ENCODE peak calls at places on chromosomes 11 and 22, in eight cellular contexts. B is thoracic aorta, Q is nephron progenitor cell, C is neural crest cell, Y is NB4, Z is Calu3, A is MM.1S, M is prostate gland. D is an unnamed sample.

GRCh38 chr11:11313426-11313825 is 39.6 kb downstream of the CSNK2A3 start:
- DNase-seq in B (no peak), Q (no peak), C (no peak), Y (peak), Z (peak), A (no peak), M (no peak), D (no peak)

GRCh38 chr11:71153005-71153395 is 99.4 kb downstream of the SHANK2 start:
- DNase-seq in B (no peak), Q (peak), C (no peak), Y (peak), Z (peak), A (no peak), M (no peak), D (no peak)

GRCh38 chr11:22133785-22134184 is 59.1 kb upstream of the ANO5 start:
- DNase-seq in B (no peak), Q (no peak), C (no peak), Y (no peak), Z (no peak), A (no peak), M (no peak), D (no peak)

GRCh38 chr22:23520875-23521441 is 59.1 kb downstream of the IGLL1 start:
- DNase-seq in B (no peak), Q (peak), C (peak), Y (no peak), Z (no peak), A (no peak), M (no peak), D (no peak)

GRCh38 chr22:31846161-31847115 is 92.6 kb downstream of the DEPDC5 start:
- DNase-seq in B (no peak), Q (no peak), C (peak), Y (peak), Z (peak), A (no peak), M (no peak), D (no peak)

GRCh38 chr11:74754507-74755255 is 6.0 kb downstream of the RNF169 start:
- DNase-seq in B (no peak), Q (no peak), C (no peak), Y (no peak), Z (peak), A (no peak), M (no peak), D (no peak)

GRCh38 chr11:11973361-11973800 is 35.0 kb downstream of the DKK3 start:
- DNase-seq in B (peak), Q (no peak), C (no peak), Y (no peak), Z (no peak), A (no peak), M (peak), D (no peak)

GRCh38 chr11:99160447-99160846 is 139.7 kb downstream of the CNTN5 start:
- DNase-seq in B (no peak), Q (no peak), C (no peak), Y (no peak), Z (no peak), A (peak), M (no peak), D (no peak)

GRCh38 chr11:16778286-16778685 is 39.8 kb downstream of the C11orf58 start:
- DNase-seq in B (no peak), Q (no peak), C (no peak), Y (no peak), Z (no peak), A (no peak), M (no peak), D (no peak)

GRCh38 chr11:118511576-118511975 is 15.7 kb upstream of the TTC36 start:
- DNase-seq in B (no peak), Q (no peak), C (no peak), Y (no peak), Z (no peak), A (no peak), M (no peak), D (no peak)

GRCh38 chr22:17717708-17718107 is 56.6 kb downstream of the BID start:
- DNase-seq in B (no peak), Q (no peak), C (no peak), Y (no peak), Z (no peak), A (no peak), M (no peak), D (no peak)

GRCh38 chr11:975824-976223 is 50.2 kb downstream of the AP2A2 start:
- DNase-seq in B (no peak), Q (peak), C (peak), Y (peak), Z (no peak), A (no peak), M (no peak), D (peak)

GRCh38 chr22:48489551-48490512 is 1337.8 kb downstream of the BRD1 start:
- DNase-seq in B (no peak), Q (peak), C (peak), Y (no peak), Z (no peak), A (peak), M (no peak), D (peak)

GRCh38 chr11:111472228-111472627 is 40.0 kb downstream of the BTG4 start:
- DNase-seq in B (no peak), Q (no peak), C (no peak), Y (no peak), Z (no peak), A (no peak), M (no peak), D (no peak)

GRCh38 chr11:115298613-115299012 is 205.6 kb downstream of the CADM1 start:
- DNase-seq in B (no peak), Q (no peak), C (no peak), Y (no peak), Z (no peak), A (no peak), M (no peak), D (no peak)

GRCh38 chr11:118175031-118175531 is 1.4 kb downstream of the SCN2B start:
- DNase-seq in B (no peak), Q (no peak), C (no peak), Y (no peak), Z (no peak), A (no peak), M (peak), D (no peak)

GRCh38 chr11:73376168-73376802 is at the start of gene RELT:
- DNase-seq in B (peak), Q (peak), C (peak), Y (peak), Z (peak), A (peak), M (peak), D (peak)

GRCh38 chr11:130513132-130513531 is 64.7 kb downstream of the ADAMTS15 start:
- DNase-seq in B (no peak), Q (no peak), C (no peak), Y (peak), Z (no peak), A (no peak), M (peak), D (no peak)

GRCh38 chr11:123286761-123287160 is 91.7 kb upstream of the CLMP start:
- DNase-seq in B (no peak), Q (no peak), C (no peak), Y (no peak), Z (no peak), A (no peak), M (no peak), D (no peak)

GRCh38 chr11:83625336-83625735 is 339.2 kb upstream of the CCDC90B start:
- DNase-seq in B (no peak), Q (no peak), C (no peak), Y (no peak), Z (no peak), A (no peak), M (no peak), D (no peak)

GRCh38 chr11:98234698-98235097 is 786.1 kb upstream of the CNTN5 start:
- DNase-seq in B (no peak), Q (no peak), C (no peak), Y (no peak), Z (no peak), A (no peak), M (no peak), D (no peak)

GRCh38 chr11:126465573-126466287 is 110.2 kb downstream of the ST3GAL4 start:
- DNase-seq in B (no peak), Q (no peak), C (no peak), Y (no peak), Z (no peak), A (peak), M (no peak), D (no peak)

GRCh38 chr11:63505857-63506528 is at the start of gene LGALS12:
- DNase-seq in B (no peak), Q (no peak), C (no peak), Y (peak), Z (no peak), A (no peak), M (no peak), D (no peak)

GRCh38 chr11:116426761-116427160 is 346.0 kb downstream of the BUD13 start:
- DNase-seq in B (no peak), Q (no peak), C (no peak), Y (no peak), Z (no peak), A (no peak), M (no peak), D (no peak)

GRCh38 chr11:44860967-44861828 is 89.5 kb downstream of the TP53I11 start:
- DNase-seq in B (no peak), Q (no peak), C (no peak), Y (no peak), Z (no peak), A (no peak), M (no peak), D (no peak)

GRCh38 chr11:75531325-75531724 is 5.6 kb upstream of the GDPD5 start:
- DNase-seq in B (no peak), Q (no peak), C (no peak), Y (no peak), Z (no peak), A (no peak), M (no peak), D (no peak)

GRCh38 chr11:69588270-69588669 is 52.7 kb upstream of the CCND1 start:
- DNase-seq in B (no peak), Q (no peak), C (no peak), Y (no peak), Z (peak), A (no peak), M (no peak), D (no peak)
- TF ChIP-seq CTCF in B (no peak), Q (no peak), C (no peak), Y (no peak), Z (no peak), A (no peak), M (no peak), D (no peak)

GRCh38 chr11:65060913-65061408 is 2.6 kb upstream of the NAALADL1 start:
- DNase-seq in B (no peak), Q (no peak), C (no peak), Y (peak), Z (no peak), A (no peak), M (no peak), D (peak)
- TF ChIP-seq CTCF in B (no peak), Q (peak), C (peak), Y (no peak), Z (no peak), A (peak), M (no peak), D (peak)

GRCh38 chr22:37018815-37019308 is 385 bp downstream of the TST start:
- DNase-seq in B (no peak), Q (peak), C (peak), Y (peak), Z (peak), A (no peak), M (peak), D (peak)

GRCh38 chr22:37020192-37020479 is 594 bp downstream of the MPST start:
- DNase-seq in B (no peak), Q (no peak), C (no peak), Y (peak), Z (no peak), A (peak), M (peak), D (no peak)

GRCh38 chr22:37018086-37018814 is 997 bp downstream of the TST start:
- DNase-seq in B (no peak), Q (no peak), C (no peak), Y (no peak), Z (no peak), A (no peak), M (no peak), D (no peak)

GRCh38 chr22:37021041-37021440 is 1.5 kb downstream of the MPST start:
- DNase-seq in B (no peak), Q (no peak), C (no peak), Y (no peak), Z (no peak), A (no peak), M (no peak), D (no peak)

DNA sequence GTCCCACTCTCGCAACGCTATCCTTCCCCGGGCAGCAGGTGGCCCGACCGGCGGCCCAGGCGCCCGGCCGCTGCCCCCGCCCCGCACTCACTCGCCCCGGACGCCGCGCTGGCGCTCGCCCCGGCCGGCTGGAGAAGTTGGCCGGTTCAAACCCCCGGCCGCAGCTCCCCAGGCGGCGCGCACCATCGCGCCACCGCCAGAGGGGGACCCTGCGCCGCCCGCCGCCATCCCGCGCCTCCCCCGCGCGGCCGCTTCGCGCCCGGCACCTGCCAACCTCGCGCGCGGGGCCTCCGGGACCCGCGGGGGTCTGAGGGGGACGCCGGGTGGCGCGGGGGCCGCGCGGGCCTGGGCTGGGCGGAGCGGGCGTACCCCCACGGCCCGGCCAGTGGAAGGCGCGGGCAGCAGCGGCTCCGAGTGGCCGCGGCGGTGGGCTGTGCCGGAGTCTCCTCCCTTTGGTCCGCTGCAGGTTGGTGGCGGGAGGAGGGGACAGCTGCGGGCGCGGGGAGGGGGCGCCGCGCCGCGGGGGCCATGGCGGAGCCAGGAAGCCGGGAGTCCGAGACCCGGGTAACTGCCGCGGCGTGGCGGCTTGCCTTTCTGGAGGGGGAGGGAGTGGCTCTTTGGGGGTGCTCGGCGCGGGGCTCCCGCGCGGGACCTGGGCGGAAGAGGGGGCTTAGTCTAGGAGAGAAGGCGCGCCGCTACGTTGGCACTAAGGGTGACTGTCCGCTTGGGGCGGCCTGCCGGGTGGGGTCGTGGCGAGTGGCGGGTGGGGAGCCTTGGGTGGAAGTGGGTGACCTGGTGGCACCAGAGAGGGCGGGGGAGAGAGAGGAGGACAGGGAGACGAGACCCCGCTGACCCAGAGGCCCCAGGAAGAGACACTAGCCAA is at the start of the genes MPST and TST:
- DNase-seq in B (no peak), Q (peak), C (peak), Y (peak), Z (peak), A (peak), M (peak), D (peak)
- TF ChIP-seq CTCF in B (peak), Q (no peak), C (peak), Y (no peak), Z (peak), A (peak), M (no peak), D (no peak)

GRCh38 chr22:45612451-45612901 is 59.2 kb upstream of the ATXN10 start:
- DNase-seq in B (peak), Q (peak), C (no peak), Y (peak), Z (no peak), A (no peak), M (peak), D (no peak)
- TF ChIP-seq CTCF in B (no peak), Q (no peak), C (no peak), Y (no peak), Z (no peak), A (no peak), M (no peak), D (no peak)

GRCh38 chr11:113626736-113627135 is 79.4 kb downstream of the TMPRSS5 start:
- DNase-seq in B (no peak), Q (no peak), C (no peak), Y (no peak), Z (no peak), A (no peak), M (no peak), D (no peak)

GRCh38 chr11:113632981-113633380 is 73.1 kb downstream of the TMPRSS5 start:
- DNase-seq in B (peak), Q (no peak), C (no peak), Y (no peak), Z (no peak), A (no peak), M (no peak), D (no peak)

GRCh38 chr11:113627297-113627696 is 78.8 kb downstream of the TMPRSS5 start:
- DNase-seq in B (no peak), Q (no peak), C (no peak), Y (no peak), Z (no peak), A (no peak), M (no peak), D (no peak)

GRCh38 chr11:113628912-113629311 is 77.2 kb downstream of the TMPRSS5 start:
- DNase-seq in B (no peak), Q (no peak), C (no peak), Y (no peak), Z (no peak), A (no peak), M (no peak), D (no peak)

DNA sequence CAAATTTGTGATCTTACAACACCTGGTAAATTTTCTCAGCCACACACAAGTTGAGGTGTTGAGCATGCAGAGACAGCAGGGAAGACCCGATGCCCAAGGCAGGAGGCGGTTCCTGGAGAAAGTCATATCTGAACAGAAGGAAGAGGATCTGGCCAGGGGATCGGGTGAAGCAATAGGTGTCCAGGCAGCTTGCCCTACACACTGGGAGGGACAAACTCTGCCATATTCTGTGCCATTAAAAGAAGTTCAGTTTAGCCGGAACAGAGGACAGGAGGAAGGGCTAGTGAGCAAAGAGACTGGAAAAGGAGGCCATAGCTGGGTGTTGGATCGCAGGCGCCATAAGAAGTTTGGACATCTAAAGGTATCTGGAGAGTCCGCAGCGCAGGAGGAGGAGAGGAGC is 76.5 kb downstream of the TMPRSS5 start:
- DNase-seq in B (no peak), Q (no peak), C (no peak), Y (no peak), Z (no peak), A (no peak), M (no peak), D (no peak)
- TF ChIP-seq CTCF in B (no peak), Q (no peak), C (no peak), Y (no peak), Z (no peak), A (no peak), M (no peak), D (no peak)

GRCh38 chr11:15645201-15645600 is 530.5 kb downstream of the INSC start:
- DNase-seq in B (no peak), Q (no peak), C (no peak), Y (no peak), Z (no peak), A (no peak), M (peak), D (no peak)
- TF ChIP-seq CTCF in B (no peak), Q (no peak), C (no peak), Y (no peak), Z (no peak), A (no peak), M (no peak), D (no peak)

DNA sequence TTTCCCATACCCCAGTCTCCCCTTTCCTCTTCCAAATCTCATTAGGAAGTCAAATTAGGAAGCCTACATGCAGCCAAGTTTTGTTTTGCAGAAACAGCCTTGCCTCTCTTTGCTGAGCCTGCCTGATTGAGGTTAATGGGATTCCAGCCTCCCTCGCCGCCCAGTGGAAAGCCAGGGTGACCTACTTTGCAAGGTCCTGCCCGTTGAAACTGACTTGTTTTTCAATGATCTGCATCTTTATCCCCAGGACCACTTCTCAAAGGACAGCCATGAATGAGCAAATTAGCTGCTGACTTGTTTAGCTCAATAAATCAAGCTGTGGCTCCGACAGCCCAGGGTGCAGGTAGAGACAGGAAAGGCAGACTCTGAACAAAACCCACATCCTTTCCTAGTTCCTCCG is 110.4 kb downstream of the RRAS2 start:
- DNase-seq in B (no peak), Q (peak), C (peak), Y (no peak), Z (no peak), A (no peak), M (no peak), D (peak)
- TF ChIP-seq CTCF in B (no peak), Q (no peak), C (no peak), Y (no peak), Z (no peak), A (no peak), M (no peak), D (no peak)

D was measured in endothelial cell.